ENCODE peak calls at places on chromosome 1, in five cellular contexts. One of them, this sample, is unnamed.

GRCh38 chr1:201538618-201539551 is at the start of gene NAV1:
- DNase-seq in sigmoid colon: peak; percentile 92
- DNase-seq in HCT116: no peak
- DNase-seq in H54: peak; percentile 74
- DNase-seq in heart left ventricle: peak; percentile 87
- DNase-seq in this sample: no peak

GRCh38 chr1:174726880-174727585 is 272.7 kb upstream of the CACYBP start:
- DNase-seq in HCT116: no peak
- DNase-seq in H54: no peak
- DNase-seq in sigmoid colon: no peak
- DNase-seq in heart left ventricle: no peak
- DNase-seq in this sample: no peak

GRCh38 chr1:22018583-22019559 is 17.4 kb downstream of the CELA3A start:
- DNase-seq in heart left ventricle: peak; percentile 41
- DNase-seq in sigmoid colon: peak; percentile 71
- DNase-seq in H54: peak; percentile 48
- DNase-seq in HCT116: no peak
- DNase-seq in this sample: no peak

GRCh38 chr1:246591958-246592357 is 25.7 kb downstream of the CNST start:
- DNase-seq in heart left ventricle: no peak
- DNase-seq in H54: no peak
- DNase-seq in sigmoid colon: no peak
- DNase-seq in HCT116: no peak
- DNase-seq in this sample: no peak

GRCh38 chr1:40036574-40036973 is 4.0 kb upstream of the CAP1 start:
- DNase-seq in H54: no peak
- DNase-seq in heart left ventricle: peak; percentile 79
- DNase-seq in sigmoid colon: peak; percentile 91
- DNase-seq in HCT116: no peak
- DNase-seq in this sample: no peak

GRCh38 chr1:47837866-47838561 is 159.2 kb downstream of the TRABD2B start:
- DNase-seq in HCT116: no peak
- DNase-seq in sigmoid colon: peak; percentile 40
- DNase-seq in H54: no peak
- DNase-seq in heart left ventricle: no peak
- DNase-seq in this sample: no peak

GRCh38 chr1:42420911-42421585 is 34.8 kb downstream of the ZMYND12 start:
- DNase-seq in sigmoid colon: peak; percentile 90
- DNase-seq in heart left ventricle: no peak
- DNase-seq in H54: no peak
- DNase-seq in HCT116: no peak
- DNase-seq in this sample: no peak

GRCh38 chr1:227736814-227737432 is 1.7 kb downstream of the SNAP47 start:
- DNase-seq in H54: no peak
- DNase-seq in HCT116: no peak
- DNase-seq in heart left ventricle: no peak
- DNase-seq in sigmoid colon: no peak
- DNase-seq in this sample: no peak

GRCh38 chr1:65764052-65764451 is 28.6 kb upstream of the PDE4B start:
- DNase-seq in HCT116: no peak
- DNase-seq in H54: no peak
- DNase-seq in sigmoid colon: no peak
- DNase-seq in heart left ventricle: no peak
- DNase-seq in this sample: no peak

GRCh38 chr1:229070168-229070567 is 200.7 kb upstream of the RAB4A start:
- DNase-seq in HCT116: no peak
- DNase-seq in heart left ventricle: peak; percentile 87
- DNase-seq in H54: peak; percentile 69
- DNase-seq in sigmoid colon: peak; percentile 98
- DNase-seq in this sample: peak; percentile 23

GRCh38 chr1:228150458-228151169 is 884 bp downstream of the GJC2 start:
- DNase-seq in sigmoid colon: peak; percentile 95
- DNase-seq in HCT116: no peak
- DNase-seq in H54: peak; percentile 61
- DNase-seq in heart left ventricle: peak; percentile 68
- DNase-seq in this sample: no peak

DNA sequence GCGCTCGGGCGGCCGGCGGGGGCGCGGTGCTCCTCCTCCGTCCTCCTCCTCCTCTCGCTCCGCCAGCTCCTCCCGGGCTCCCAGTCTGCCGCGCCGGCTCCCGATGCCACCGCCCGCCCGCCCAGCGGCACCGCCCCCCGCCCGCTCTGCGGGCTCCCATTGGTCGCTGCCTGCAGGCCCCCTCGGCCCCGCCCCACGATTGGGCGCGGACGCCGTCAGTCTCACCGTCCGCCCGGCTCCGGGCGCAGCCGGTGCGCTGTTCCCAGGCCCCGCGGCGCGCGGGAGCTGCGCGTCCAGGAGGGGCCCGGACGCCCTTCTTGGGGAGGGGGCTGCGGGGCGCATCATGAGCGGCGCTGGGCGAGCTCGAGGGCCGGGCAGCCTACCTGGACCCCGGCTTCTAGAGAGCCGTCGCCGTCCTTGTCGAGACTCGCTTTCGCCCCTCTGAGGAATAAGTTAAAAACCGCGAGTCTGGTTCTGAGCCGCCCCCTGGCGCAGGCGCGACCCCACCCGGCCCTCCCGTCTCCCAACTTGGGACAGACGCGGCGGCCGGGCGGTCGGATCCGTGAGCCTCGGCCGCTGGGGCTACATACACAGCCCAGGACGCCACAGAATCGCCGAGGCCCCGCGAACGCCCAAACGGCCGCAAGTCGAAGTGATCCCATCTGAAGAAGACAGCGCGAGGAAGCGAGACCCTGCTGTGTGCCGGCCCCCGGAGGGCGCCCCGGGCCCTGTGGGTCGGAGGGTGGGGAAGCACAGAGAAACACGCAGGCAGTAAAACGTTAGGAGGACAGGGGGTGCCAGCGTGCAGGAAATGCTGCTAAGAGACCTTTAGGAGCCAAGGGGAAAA is at the start of gene SIPA1L2:
- DNase-seq in sigmoid colon: peak; percentile 97
- DNase-seq in heart left ventricle: peak; percentile 98
- DNase-seq in H54: peak; percentile 97
- DNase-seq in HCT116: peak; percentile 66
- DNase-seq in this sample: peak; percentile 34
- TF ChIP-seq POLR2A in sigmoid colon: peak; percentile 47
- TF ChIP-seq POLR2A in heart left ventricle: peak; percentile 94
- TF ChIP-seq POLR2A in H54: no peak
- TF ChIP-seq POLR2A in HCT116: no peak
- TF ChIP-seq POLR2A in this sample: no peak

DNA sequence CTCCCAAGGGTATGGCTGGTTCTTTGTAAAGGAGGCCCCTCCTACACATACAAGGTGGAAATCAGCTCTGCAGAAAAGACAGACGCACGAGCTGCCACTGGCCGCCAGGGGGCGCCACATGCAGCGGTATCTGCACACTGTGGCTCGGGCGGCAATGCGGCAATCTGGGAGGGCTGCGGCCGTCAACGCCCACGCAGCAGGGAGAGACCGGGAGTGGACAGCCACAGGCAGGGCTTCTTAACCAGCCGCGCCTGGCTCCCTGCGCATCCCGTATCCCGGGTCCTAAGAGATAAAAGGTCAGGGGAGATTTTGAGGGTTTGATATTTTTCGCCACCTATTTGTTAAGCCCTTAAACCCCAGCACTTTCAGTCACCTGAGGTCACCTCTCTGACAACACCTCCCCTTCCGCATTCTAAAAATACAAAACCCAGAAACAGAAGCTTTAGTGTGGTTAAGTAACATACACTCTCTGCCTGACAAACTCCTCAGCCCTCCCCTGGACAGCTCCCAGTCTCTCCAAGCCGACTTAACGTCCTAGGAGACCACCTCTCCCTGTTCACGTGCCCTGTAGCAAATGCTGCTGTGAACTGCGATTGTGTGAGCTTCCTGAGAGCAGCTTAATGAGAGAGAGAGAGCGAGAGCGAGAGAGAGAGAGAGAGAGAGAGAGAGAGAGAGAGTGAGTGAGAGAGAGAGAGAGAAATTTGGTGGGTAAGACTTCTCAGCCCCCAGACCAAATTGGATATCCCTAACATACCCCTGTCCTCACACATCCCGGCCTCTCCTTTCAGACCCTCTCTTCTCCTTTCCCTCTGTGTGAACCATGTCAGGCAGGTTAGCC is 13.5 kb upstream of the KCNA2 start:
- DNase-seq in sigmoid colon: peak; percentile 83
- DNase-seq in H54: peak; percentile 78
- DNase-seq in heart left ventricle: peak; percentile 93
- DNase-seq in HCT116: peak; percentile 63
- DNase-seq in this sample: peak; percentile 29
- TF ChIP-seq POLR2A in sigmoid colon: no peak
- TF ChIP-seq POLR2A in H54: no peak
- TF ChIP-seq POLR2A in heart left ventricle: no peak
- TF ChIP-seq POLR2A in HCT116: no peak
- TF ChIP-seq POLR2A in this sample: no peak

GRCh38 chr1:204377800-204378608 is 18.3 kb upstream of the PLEKHA6 start:
- DNase-seq in H54: peak; percentile 18
- DNase-seq in HCT116: no peak
- DNase-seq in sigmoid colon: peak; percentile 66
- DNase-seq in heart left ventricle: no peak
- DNase-seq in this sample: no peak
- TF ChIP-seq POLR2A in H54: no peak
- TF ChIP-seq POLR2A in HCT116: no peak
- TF ChIP-seq POLR2A in sigmoid colon: no peak
- TF ChIP-seq POLR2A in heart left ventricle: no peak
- TF ChIP-seq POLR2A in this sample: no peak

GRCh38 chr1:145849356-145850165 is 4.1 kb downstream of the NUDT17 start:
- DNase-seq in H54: peak; percentile 49
- DNase-seq in sigmoid colon: no peak
- DNase-seq in heart left ventricle: no peak
- DNase-seq in HCT116: no peak
- DNase-seq in this sample: no peak
- TF ChIP-seq POLR2A in H54: no peak
- TF ChIP-seq POLR2A in sigmoid colon: no peak
- TF ChIP-seq POLR2A in heart left ventricle: no peak
- TF ChIP-seq POLR2A in HCT116: no peak
- TF ChIP-seq POLR2A in this sample: no peak

DNA sequence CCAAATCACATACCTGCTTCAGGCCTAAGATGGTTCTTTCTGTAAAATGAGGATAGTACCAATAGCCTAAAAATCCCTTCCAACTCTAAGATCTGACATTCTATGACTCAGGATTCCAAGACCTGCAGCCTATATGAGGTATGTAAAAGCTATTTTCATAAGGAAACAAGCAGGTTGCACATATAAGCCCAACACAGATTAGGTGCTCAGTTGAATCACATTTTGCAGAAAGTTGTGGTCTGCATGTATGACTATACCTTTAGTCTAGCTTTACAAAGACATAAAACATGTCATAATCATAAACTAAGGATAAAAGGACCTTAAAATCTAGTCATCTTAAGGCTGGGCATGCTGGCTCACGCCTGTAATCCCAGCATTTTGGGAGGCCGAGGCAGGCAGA is 7.3 kb downstream of the KTI12 start:
- DNase-seq in heart left ventricle: no peak
- DNase-seq in HCT116: no peak
- DNase-seq in H54: no peak
- DNase-seq in sigmoid colon: no peak
- DNase-seq in this sample: no peak
- TF ChIP-seq POLR2A in heart left ventricle: no peak
- TF ChIP-seq POLR2A in HCT116: no peak
- TF ChIP-seq POLR2A in H54: no peak
- TF ChIP-seq POLR2A in sigmoid colon: no peak
- TF ChIP-seq POLR2A in this sample: no peak

DNA sequence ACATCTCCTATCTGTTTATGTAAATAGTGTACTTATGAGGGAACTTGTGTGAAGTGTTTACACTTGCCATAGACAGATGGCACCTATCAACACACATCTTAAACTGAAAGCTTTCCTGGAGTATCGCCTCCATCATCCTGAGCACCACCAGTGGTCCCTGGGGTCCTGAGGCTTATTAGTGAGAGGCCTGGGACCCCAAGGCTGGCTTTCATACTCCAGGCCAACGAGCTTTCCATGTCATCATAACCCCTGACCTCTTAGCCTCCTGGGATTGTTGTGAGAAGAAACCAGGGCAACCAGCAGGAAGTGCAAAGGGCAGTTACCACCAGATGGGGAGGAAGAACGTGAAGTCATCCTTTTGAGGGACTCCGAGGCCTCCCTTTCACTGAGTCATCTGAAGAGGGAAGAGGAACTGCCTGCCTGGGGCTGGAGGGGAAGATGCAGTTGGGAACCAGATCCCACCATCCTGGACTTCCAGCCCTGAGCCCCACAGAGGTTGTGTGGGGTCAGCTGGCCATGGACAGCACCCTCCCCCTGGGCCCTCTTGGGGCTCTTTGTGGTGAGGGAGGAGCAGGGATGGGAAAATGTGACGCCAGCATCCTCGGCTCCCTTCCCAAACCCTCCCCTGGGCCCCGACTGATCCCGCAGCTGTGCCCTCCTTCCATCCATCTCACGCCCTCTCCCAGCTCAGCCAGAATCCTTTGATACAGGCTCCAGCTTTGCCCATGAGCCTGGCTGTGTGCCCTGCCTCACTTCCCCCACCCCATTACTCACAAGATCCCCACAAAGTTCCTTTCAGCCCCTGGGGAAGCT is 5.8 kb downstream of the INKA2 start:
- DNase-seq in sigmoid colon: no peak
- DNase-seq in HCT116: no peak
- DNase-seq in H54: peak; percentile 75
- DNase-seq in heart left ventricle: peak; percentile 84
- DNase-seq in this sample: no peak
- TF ChIP-seq POLR2A in sigmoid colon: no peak
- TF ChIP-seq POLR2A in HCT116: no peak
- TF ChIP-seq POLR2A in H54: no peak
- TF ChIP-seq POLR2A in heart left ventricle: peak; percentile 14
- TF ChIP-seq POLR2A in this sample: no peak

GRCh38 chr1:7150951-7151350 is 365.7 kb downstream of the CAMTA1 start:
- DNase-seq in sigmoid colon: no peak
- DNase-seq in heart left ventricle: no peak
- DNase-seq in HCT116: no peak
- DNase-seq in H54: no peak
- DNase-seq in this sample: no peak

GRCh38 chr1:7152655-7153054 is 367.4 kb downstream of the CAMTA1 start:
- DNase-seq in HCT116: no peak
- DNase-seq in H54: no peak
- DNase-seq in heart left ventricle: no peak
- DNase-seq in sigmoid colon: no peak
- DNase-seq in this sample: no peak

GRCh38 chr1:7146710-7147109 is 361.5 kb downstream of the CAMTA1 start:
- DNase-seq in heart left ventricle: no peak
- DNase-seq in sigmoid colon: no peak
- DNase-seq in HCT116: no peak
- DNase-seq in H54: no peak
- DNase-seq in this sample: no peak

GRCh38 chr1:7145947-7146346 is 360.7 kb downstream of the CAMTA1 start:
- DNase-seq in sigmoid colon: no peak
- DNase-seq in HCT116: no peak
- DNase-seq in heart left ventricle: no peak
- DNase-seq in H54: no peak
- DNase-seq in this sample: no peak

GRCh38 chr1:7149080-7149838 is 364.0 kb downstream of the CAMTA1 start:
- DNase-seq in HCT116: no peak
- DNase-seq in heart left ventricle: peak; percentile 86
- DNase-seq in sigmoid colon: no peak
- DNase-seq in H54: no peak
- DNase-seq in this sample: no peak
- TF ChIP-seq POLR2A in HCT116: no peak
- TF ChIP-seq POLR2A in heart left ventricle: no peak
- TF ChIP-seq POLR2A in sigmoid colon: no peak
- TF ChIP-seq POLR2A in H54: no peak
- TF ChIP-seq POLR2A in this sample: no peak